ENCODE peak calls at places on chromosomes 13 and 19, in four cellular contexts. P is endothelial cell of umbilical vein, X is HCT116, R is WTC11. S is an unnamed sample.

GRCh38 chr13:50721664-50721976 is 121.9 kb downstream of the DLEU7 start:
- DNase-seq in R (no peak), P (no peak), X (no peak), S (peak)

GRCh38 chr19:9323557-9323918 is 441 bp upstream of the ZNF559 start:
- DNase-seq in P (peak), X (peak), R (peak), S (peak)

GRCh38 chr13:24217601-24218281 is 57.2 kb downstream of the SPATA13 start:
- DNase-seq in R (no peak), X (no peak), P (no peak), S (peak)

GRCh38 chr19:48348039-48348438 is 15.7 kb downstream of the TMEM143 start:
- DNase-seq in X (no peak), P (peak), R (no peak), S (no peak)

GRCh38 chr19:38743394-38744297 is 628 bp downstream of the CAPN12 start:
- DNase-seq in R (no peak), X (no peak), P (no peak), S (no peak)

GRCh38 chr19:11814707-11815050 is 606 bp downstream of the ZNF440 start:
- DNase-seq in P (peak), X (no peak), R (no peak), S (peak)

GRCh38 chr13:21579754-21580316 is 24.1 kb downstream of the MICU2 start:
- DNase-seq in X (no peak), R (no peak), P (peak), S (peak)

GRCh38 chr19:6970478-6970877 is 50.8 kb downstream of the MBD3L2B start:
- DNase-seq in X (peak), R (no peak), P (no peak), S (peak)

GRCh38 chr13:37481005-37481857 is 117.3 kb downstream of the POSTN start:
- DNase-seq in X (no peak), R (no peak), P (no peak), S (no peak)

GRCh38 chr13:102907016-102907756 is 61.4 kb downstream of the ERCC5 start:
- DNase-seq in X (no peak), P (no peak), R (no peak), S (no peak)

GRCh38 chr13:105219636-105220035 is 1315.8 kb downstream of the EFNB2 start:
- DNase-seq in P (no peak), X (no peak), R (no peak), S (no peak)

GRCh38 chr13:48477191-48477855 is 55.6 kb downstream of the RCBTB2 start:
- DNase-seq in R (no peak), P (no peak), X (no peak), S (no peak)

GRCh38 chr13:29039212-29039611 is 219.1 kb downstream of the MTUS2 start:
- DNase-seq in P (no peak), R (no peak), X (no peak), S (no peak)

GRCh38 chr13:33087790-33088189 is 71.6 kb downstream of the KL start:
- DNase-seq in X (no peak), R (no peak), P (peak), S (no peak)

GRCh38 chr19:51784922-51785690 is 9.9 kb upstream of the FPR3 start:
- DNase-seq in X (no peak), P (no peak), R (no peak), S (peak)

GRCh38 chr13:74040200-74040599 is 94.0 kb downstream of the KLF12 start:
- DNase-seq in R (peak), P (peak), X (peak), S (peak)

GRCh38 chr19:42555801-42556200 is 27.5 kb upstream of the CEACAM1 start:
- DNase-seq in X (no peak), P (no peak), R (no peak), S (peak)

GRCh38 chr13:49585220-49586157 is at the start of gene RCBTB1:
- DNase-seq in R (peak), P (peak), X (peak), S (peak)

GRCh38 chr13:99681695-99682094 is 180.4 kb downstream of the TM9SF2 start:
- DNase-seq in P (no peak), R (peak), X (no peak), S (no peak)

GRCh38 chr19:54168174-54168917 is 4.6 kb downstream of the TMC4 start:
- DNase-seq in R (peak), X (peak), P (peak), S (peak)

GRCh38 chr19:18725755-18726416 is 42.4 kb downstream of the CRTC1 start:
- DNase-seq in P (no peak), R (no peak), X (no peak), S (no peak)

GRCh38 chr19:996051-996838 is 4.0 kb upstream of the GRIN3B start:
- DNase-seq in X (no peak), R (peak), P (peak), S (peak)

GRCh38 chr19:55600336-55601028 is 394 bp downstream of the ZNF524 start:
- DNase-seq in X (no peak), R (peak), P (peak), S (no peak)

GRCh38 chr13:23772717-23773116 is 116.5 kb downstream of the MIPEP start:
- DNase-seq in X (no peak), R (no peak), P (no peak), S (no peak)

GRCh38 chr19:34597596-34597995 is 79.4 kb downstream of the SCGB2B2 start:
- DNase-seq in P (no peak), X (no peak), R (no peak), S (no peak)

GRCh38 chr13:45367995-45368394 is 27.0 kb upstream of the TPT1 start:
- DNase-seq in R (no peak), P (no peak), X (no peak), S (no peak)

GRCh38 chr13:73228546-73228945 is 169.7 kb downstream of the KLF5 start:
- DNase-seq in X (no peak), R (no peak), P (no peak), S (no peak)

GRCh38 chr13:39451860-39452301 is 151.1 kb downstream of the LHFPL6 start:
- DNase-seq in R (no peak), X (no peak), P (peak), S (peak)

GRCh38 chr13:79393564-79394249 is 12.3 kb downstream of the RBM26 start:
- DNase-seq in X (no peak), R (no peak), P (peak), S (peak)

GRCh38 chr13:29922281-29922821 is 71.9 kb upstream of the UBL3 start:
- DNase-seq in R (no peak), X (no peak), P (no peak), S (peak)

GRCh38 chr13:99120751-99121150 is 79.9 kb upstream of the UBAC2 start:
- DNase-seq in X (no peak), R (no peak), P (no peak), S (no peak)

GRCh38 chr19:13017306-13018036 is 22.2 kb downstream of the NFIX start:
- DNase-seq in X (no peak), R (no peak), P (no peak), S (no peak)

GRCh38 chr19:13016628-13017305 is 21.5 kb downstream of the NFIX start:
- DNase-seq in X (no peak), P (no peak), R (no peak), S (no peak)

GRCh38 chr19:13019330-13019729 is 24.1 kb downstream of the NFIX start:
- DNase-seq in R (no peak), P (no peak), X (no peak), S (no peak)

GRCh38 chr19:13020002-13020414 is 24.7 kb downstream of the NFIX start:
- DNase-seq in R (peak), X (no peak), P (peak), S (no peak)

GRCh38 chr19:13018037-13018914 is 23.0 kb downstream of the NFIX start:
- DNase-seq in X (no peak), R (peak), P (peak), S (no peak)
- TF ChIP-seq MAX in X (no peak), R (no peak), P (no peak), S (no peak)

DNA sequence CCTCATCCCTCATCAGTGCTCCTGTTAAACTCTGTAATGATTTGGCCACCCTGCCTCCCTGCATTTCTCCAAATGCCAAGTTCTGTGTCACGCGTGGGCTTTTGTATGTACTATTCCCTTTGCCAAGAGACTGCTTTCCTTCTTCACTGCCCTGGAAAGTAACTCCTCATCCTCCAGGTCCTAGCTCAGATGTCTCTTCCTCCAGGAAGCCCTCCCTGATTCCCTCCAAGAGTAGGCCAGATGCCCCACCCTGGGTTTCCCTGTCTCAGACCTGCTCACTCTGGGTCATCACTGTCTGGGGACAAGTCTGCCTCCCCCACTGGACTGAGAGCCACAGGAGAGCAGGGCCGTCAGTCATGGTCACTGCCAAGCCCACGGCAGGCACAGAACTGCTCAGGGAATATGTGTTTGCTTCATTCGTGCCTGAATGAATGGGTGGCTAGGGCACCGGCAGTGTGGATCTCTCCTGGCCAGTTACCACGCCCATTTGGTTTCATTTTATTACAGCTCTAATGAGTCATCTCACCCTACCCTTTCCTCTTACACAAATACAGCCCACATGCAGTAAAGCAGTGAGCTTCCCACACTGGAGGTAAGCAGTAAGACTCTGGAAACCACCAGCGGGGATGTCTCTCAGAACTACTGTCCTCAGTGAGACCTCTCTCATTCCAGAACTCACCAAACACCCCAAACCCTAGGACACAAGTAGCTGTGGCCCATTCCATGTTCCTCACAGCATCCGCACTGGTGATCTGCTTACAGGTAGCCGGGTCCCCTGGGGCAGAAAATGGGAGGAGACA is 12.1 kb upstream of the GPR4 start:
- DNase-seq in X (peak), R (no peak), P (peak), S (peak)
- TF ChIP-seq MAX in X (peak), R (no peak), P (no peak), S (peak)

DNA sequence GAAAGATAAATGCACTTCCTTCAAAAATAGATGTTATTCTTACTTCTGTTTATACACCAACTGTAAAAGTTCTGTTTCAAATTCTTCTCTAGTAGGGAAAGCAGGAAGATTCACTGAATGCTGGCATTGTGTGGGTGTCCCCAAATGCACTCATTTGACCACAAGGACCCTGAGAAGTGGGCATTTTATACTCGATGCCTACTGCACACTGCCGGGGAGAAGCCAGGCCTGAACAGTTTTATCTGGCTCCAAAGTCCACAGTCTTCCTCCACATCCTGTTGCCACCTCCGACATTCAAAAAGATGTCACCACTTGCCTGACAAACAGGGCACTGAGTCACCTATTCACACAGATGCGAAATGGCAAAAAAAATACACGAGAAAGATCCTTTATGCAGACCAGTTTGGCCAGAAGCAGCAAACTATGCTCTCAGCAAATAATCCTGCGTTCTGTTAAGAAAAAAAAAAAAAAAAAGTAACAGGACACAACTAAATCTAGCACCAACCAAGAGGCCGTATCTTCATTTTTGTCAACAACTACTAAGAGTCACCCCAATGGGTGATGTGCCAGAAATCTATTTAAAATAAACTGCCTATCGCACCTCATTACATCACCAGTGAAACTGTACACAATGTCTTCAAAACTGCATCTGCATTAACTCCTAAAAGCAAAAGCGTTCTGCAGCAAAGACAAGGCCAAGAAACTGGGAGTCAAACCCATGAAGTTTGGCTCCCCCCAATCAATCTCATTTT is 6.2 kb downstream of the ZC3H4 start:
- DNase-seq in R (no peak), X (no peak), P (peak), S (peak)
- TF ChIP-seq MAX in R (no peak), X (no peak), P (no peak), S (no peak)

DNA sequence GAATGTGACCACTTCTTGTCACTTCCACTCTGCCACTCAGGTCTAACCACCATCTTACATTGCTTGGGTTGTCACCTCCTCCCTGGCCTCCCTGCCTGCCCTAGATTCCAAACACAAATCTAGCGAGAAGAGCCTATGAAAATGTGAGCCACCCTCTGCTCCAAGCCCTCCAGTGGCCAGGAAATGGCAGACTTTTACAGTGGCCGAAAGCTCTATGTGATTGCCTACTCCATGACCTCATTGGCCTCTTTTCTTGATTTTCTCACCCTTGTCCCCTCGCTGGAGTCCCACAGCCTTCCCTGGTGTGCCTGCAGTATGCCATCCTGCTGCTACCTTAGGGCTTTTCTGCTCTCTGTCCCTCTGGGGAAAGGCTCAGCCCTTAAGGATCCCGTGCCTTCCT is 84.2 kb downstream of the LRCH1 start:
- DNase-seq in R (no peak), P (no peak), X (no peak), S (no peak)
- TF ChIP-seq MAX in R (no peak), P (no peak), X (no peak), S (no peak)

S was measured in NB4.